ENCODE peak calls at places on chromosomes 12 and 14, in seven cellular contexts. E, I, Z, P, B, J and R are unnamed samples.

GRCh38 chr14:23202001-23202400 is 18.5 kb upstream of the SLC7A8 start:
- DNase-seq in E (no peak), I (no peak), Z (no peak), P (no peak), B (no peak), J (no peak), R (no peak)

GRCh38 chr12:132783917-132784531 is 22.4 kb upstream of the ANKLE2 start:
- DNase-seq in E (no peak), I (no peak), Z (no peak), P (no peak), B (no peak), J (no peak), R (no peak)

GRCh38 chr14:30610719-30611388 is 11.3 kb upstream of the SCFD1 start:
- DNase-seq in E (peak; percentile 33), I (peak; percentile 74), Z (no peak), P (peak; percentile 22), B (peak; percentile 27), J (no peak), R (no peak)

GRCh38 chr12:130636370-130636769 is 79.7 kb downstream of the RIMBP2 start:
- DNase-seq in E (no peak), I (no peak), Z (no peak), P (no peak), B (no peak), J (no peak), R (no peak)

GRCh38 chr12:117686911-117687377 is 281.8 kb downstream of the KSR2 start:
- DNase-seq in E (no peak), I (peak; percentile 17), Z (no peak), P (peak; percentile 79), B (peak; percentile 23), J (no peak), R (peak; percentile 29)

GRCh38 chr12:5442251-5443006 is 10.5 kb downstream of the NTF3 start:
- DNase-seq in E (no peak), I (no peak), Z (no peak), P (peak; percentile 41), B (peak; percentile 55), J (no peak), R (no peak)

GRCh38 chr12:57895337-57896138 is 45.8 kb upstream of the ATP23 start:
- DNase-seq in E (no peak), I (no peak), Z (no peak), P (no peak), B (no peak), J (no peak), R (no peak)

GRCh38 chr12:11894890-11895289 is 175.8 kb upstream of the BCL2L14 start:
- DNase-seq in E (no peak), I (no peak), Z (no peak), P (no peak), B (no peak), J (no peak), R (no peak)

GRCh38 chr12:103498990-103499389 is 3.2 kb upstream of the C12orf42 start:
- DNase-seq in E (no peak), I (no peak), Z (no peak), P (no peak), B (no peak), J (no peak), R (no peak)

GRCh38 chr12:47218191-47218654 is 138.5 kb upstream of the AMIGO2 start:
- DNase-seq in E (no peak), I (no peak), Z (no peak), P (no peak), B (no peak), J (no peak), R (no peak)

GRCh38 chr14:55054098-55054497 is 2.7 kb downstream of the MAPK1IP1L start:
- DNase-seq in E (no peak), I (no peak), Z (no peak), P (no peak), B (no peak), J (no peak), R (no peak)

GRCh38 chr12:4069046-4070010 is 196.1 kb upstream of the PARP11 start:
- DNase-seq in E (no peak), I (no peak), Z (no peak), P (no peak), B (no peak), J (no peak), R (no peak)

GRCh38 chr12:46647034-46647433 is 178.8 kb downstream of the SLC38A4 start:
- DNase-seq in E (no peak), I (no peak), Z (no peak), P (no peak), B (no peak), J (no peak), R (no peak)

GRCh38 chr14:82052778-82053177 is 519.1 kb upstream of the SEL1L start:
- DNase-seq in E (no peak), I (no peak), Z (no peak), P (no peak), B (no peak), J (no peak), R (no peak)

GRCh38 chr14:73168274-73168673 is 32.0 kb downstream of the PSEN1 start:
- DNase-seq in E (no peak), I (no peak), Z (no peak), P (no peak), B (no peak), J (no peak), R (peak; percentile 3)

GRCh38 chr12:191541-191940 is 22.4 kb downstream of the SLC6A12 start:
- DNase-seq in E (no peak), I (no peak), Z (no peak), P (no peak), B (no peak), J (no peak), R (no peak)

GRCh38 chr12:130792926-130793849 is 45.9 kb downstream of the STX2 start:
- DNase-seq in E (no peak), I (no peak), Z (no peak), P (no peak), B (no peak), J (no peak), R (no peak)

GRCh38 chr14:54929556-54929955 is 26.9 kb upstream of the GCH1 start:
- DNase-seq in E (no peak), I (no peak), Z (no peak), P (no peak), B (no peak), J (no peak), R (no peak)

GRCh38 chr12:110796952-110797351 is 49.8 kb upstream of the CCDC63 start:
- DNase-seq in E (no peak), I (no peak), Z (no peak), P (peak; percentile 23), B (no peak), J (no peak), R (no peak)

GRCh38 chr12:3315201-3315661 is 175.8 kb upstream of the PRMT8 start:
- DNase-seq in E (no peak), I (peak; percentile 26), Z (no peak), P (no peak), B (peak; percentile 65), J (no peak), R (no peak)

GRCh38 chr12:110537605-110538409 is 35.7 kb downstream of the RAD9B start:
- DNase-seq in E (no peak), I (peak; percentile 44), Z (no peak), P (no peak), B (no peak), J (no peak), R (peak; percentile 65)

GRCh38 chr14:55271572-55272414 is 572 bp downstream of the FBXO34 start:
- DNase-seq in E (peak; percentile 54), I (peak; percentile 79), Z (peak; percentile 24), P (peak; percentile 94), B (peak; percentile 91), J (peak; percentile 89), R (peak; percentile 84)

GRCh38 chr12:74166096-74166495 is 371.5 kb upstream of the ATXN7L3B start:
- DNase-seq in E (no peak), I (no peak), Z (no peak), P (no peak), B (no peak), J (no peak), R (no peak)

GRCh38 chr12:21989819-21990412 is 48.7 kb upstream of the ABCC9 start:
- DNase-seq in E (no peak), I (no peak), Z (no peak), P (peak; percentile 2), B (peak; percentile 33), J (no peak), R (peak; percentile 15)

GRCh38 chr14:105858676-105859025 is 332.3 kb downstream of the TMEM121 start:
- DNase-seq in E (no peak), I (peak; percentile 4), Z (no peak), P (no peak), B (no peak), J (no peak), R (peak; percentile 33)

GRCh38 chr14:99252940-99253868 is 18.8 kb downstream of the BCL11B start:
- DNase-seq in E (no peak), I (no peak), Z (no peak), P (no peak), B (no peak), J (no peak), R (no peak)

GRCh38 chr14:50230601-50231474 is 540 bp downstream of the SOS2 start:
- DNase-seq in E (peak; percentile 51), I (peak; percentile 58), Z (peak; percentile 9), P (peak; percentile 41), B (peak; percentile 75), J (peak; percentile 3), R (peak; percentile 78)

GRCh38 chr12:113242018-113242418 is 20.8 kb downstream of the TPCN1 start:
- DNase-seq in E (no peak), I (peak; percentile 33), Z (no peak), P (no peak), B (no peak), J (no peak), R (peak; percentile 60)

GRCh38 chr12:53560386-53560785 is 53.1 kb upstream of the NPFF start:
- DNase-seq in E (no peak), I (no peak), Z (no peak), P (no peak), B (no peak), J (no peak), R (no peak)

GRCh38 chr12:95881331-95881955 is 22.7 kb downstream of the SNRPF start:
- DNase-seq in E (no peak), I (no peak), Z (no peak), P (no peak), B (no peak), J (no peak), R (no peak)

GRCh38 chr14:73025544-73025943 is 1.4 kb downstream of the ZFYVE1 start:
- DNase-seq in E (no peak), I (no peak), Z (no peak), P (no peak), B (no peak), J (no peak), R (no peak)

GRCh38 chr12:110347767-110348166 is 55.7 kb downstream of the ANAPC7 start:
- DNase-seq in E (no peak), I (no peak), Z (no peak), P (no peak), B (no peak), J (no peak), R (no peak)

GRCh38 chr12:132433641-132434395 is 56.1 kb upstream of the FBRSL1 start:
- DNase-seq in E (no peak), I (peak; percentile 60), Z (no peak), P (no peak), B (peak; percentile 51), J (no peak), R (peak; percentile 63)

GRCh38 chr14:40221428-40221827 is 789.2 kb upstream of the FBXO33 start:
- DNase-seq in E (no peak), I (no peak), Z (no peak), P (no peak), B (no peak), J (no peak), R (no peak)

GRCh38 chr12:10726945-10727344 is 3.8 kb upstream of the YBX3 start:
- DNase-seq in E (no peak), I (no peak), Z (no peak), P (no peak), B (no peak), J (no peak), R (no peak)

GRCh38 chr14:50362791-50363733 is 33.6 kb downstream of the CDKL1 start:
- DNase-seq in E (no peak), I (no peak), Z (peak; percentile 10), P (no peak), B (no peak), J (peak; percentile 33), R (no peak)